ENCODE peak calls at places on chromosomes 7 and 10, in ten cellular contexts. F is endothelial cell; X is central memory CD4-positive, alpha-beta T cell; S is posterior vena cava; M is anterior cingulate cortex; R is stimulated activated effector memory CD8-positive, alpha-beta T cell treated with anti-CD3 and anti-CD28 coated beads, Interleukin-12 subunit alpha, Interleukin-12 subunit beta, amount 100 ng/mL, for 72 hours; D is aorta; K is thoracic aorta; C is Daoy; G is HFF-Myc. O is an unnamed sample.
A peak's percentile ranks its signal among the peaks of the same experiment; 100 is the strongest.

GRCh38 chr7:16400896-16401275 is 20.5 kb downstream of the CRPPA start:
- DNase-seq in F (no peak), X (no peak), S (no peak), M (no peak), R (no peak), D (no peak), K (no peak), C (no peak), G (no peak), O (peak; percentile 83)

GRCh38 chr10:120671491-120671890 is 179.7 kb upstream of the WDR11 start:
- DNase-seq in F (no peak), X (no peak), S (no peak), M (no peak), R (no peak), D (no peak), K (no peak), C (no peak), G (no peak), O (no peak)

GRCh38 chr10:27783660-27784059 is 38.0 kb upstream of the MKX start:
- DNase-seq in F (peak; percentile 53), X (no peak), S (peak; percentile 67), M (no peak), R (peak; percentile 52), D (no peak), K (no peak), C (peak; percentile 44), G (peak; percentile 37), O (peak; percentile 56)

GRCh38 chr7:31875424-31875823 is 188.4 kb downstream of the PPP1R17 start:
- DNase-seq in F (no peak), X (no peak), S (no peak), M (no peak), R (no peak), D (no peak), K (no peak), C (peak; percentile 71), G (peak; percentile 14), O (no peak)

GRCh38 chr7:122166708-122167107 is 22.7 kb upstream of the AASS start:
- DNase-seq in F (no peak), X (no peak), S (no peak), M (no peak), R (no peak), D (peak; percentile 44), K (no peak), C (peak; percentile 74), G (no peak), O (no peak)

GRCh38 chr7:149723082-149723767 is 50.2 kb downstream of the ZNF467 start:
- DNase-seq in F (no peak), X (no peak), S (peak; percentile 51), M (no peak), R (no peak), D (peak; percentile 15), K (no peak), C (no peak), G (no peak), O (no peak)

GRCh38 chr7:155824195-155824915 is 12.1 kb upstream of the SHH start:
- DNase-seq in F (no peak), X (no peak), S (no peak), M (no peak), R (no peak), D (no peak), K (no peak), C (peak; percentile 68), G (no peak), O (no peak)

GRCh38 chr7:43431020-43431595 is 151.8 kb upstream of the STK17A start:
- DNase-seq in F (no peak), X (no peak), S (no peak), M (no peak), R (no peak), D (no peak), K (no peak), C (no peak), G (no peak), O (no peak)

GRCh38 chr7:75920431-75921161 is 5.6 kb downstream of the POR start:
- DNase-seq in F (no peak), X (peak; percentile 22), S (no peak), M (no peak), R (no peak), D (no peak), K (no peak), C (no peak), G (no peak), O (no peak)

GRCh38 chr7:119482209-119482608 is 790.8 kb upstream of the KCND2 start:
- DNase-seq in F (peak; percentile 19), X (no peak), S (no peak), M (no peak), R (no peak), D (no peak), K (no peak), C (peak; percentile 21), G (no peak), O (no peak)

GRCh38 chr10:24310104-24310503 is 101.2 kb downstream of the KIAA1217 start:
- DNase-seq in F (no peak), X (no peak), S (no peak), M (no peak), R (no peak), D (no peak), K (no peak), C (peak; percentile 8), G (no peak), O (no peak)

GRCh38 chr10:86966008-86966654 is 2.2 kb upstream of the ADIRF start:
- DNase-seq in F (no peak), X (no peak), S (peak; percentile 45), M (no peak), R (no peak), D (no peak), K (no peak), C (no peak), G (no peak), O (no peak)

GRCh38 chr7:29304756-29305155 is 110.2 kb downstream of the CHN2 start:
- DNase-seq in F (no peak), X (no peak), S (no peak), M (no peak), R (no peak), D (no peak), K (no peak), C (peak; percentile 62), G (no peak), O (no peak)

GRCh38 chr7:69787736-69788431 is 189.6 kb downstream of the AUTS2 start:
- DNase-seq in F (no peak), X (no peak), S (no peak), M (no peak), R (no peak), D (no peak), K (no peak), C (no peak), G (no peak), O (peak; percentile 51)

GRCh38 chr7:47931788-47932425 is 16.4 kb downstream of the PKD1L1 start:
- DNase-seq in F (no peak), X (no peak), S (no peak), M (no peak), R (no peak), D (no peak), K (no peak), C (peak; percentile 65), G (no peak), O (no peak)

GRCh38 chr10:43640603-43641002 is 8.1 kb downstream of the ZNF32 start:
- DNase-seq in F (no peak), X (no peak), S (no peak), M (no peak), R (no peak), D (no peak), K (no peak), C (no peak), G (no peak), O (no peak)

GRCh38 chr10:113386005-113386404 is 166.8 kb upstream of the HABP2 start:
- DNase-seq in F (no peak), X (no peak), S (peak; percentile 84), M (no peak), R (no peak), D (peak; percentile 61), K (no peak), C (peak; percentile 57), G (no peak), O (peak; percentile 39)

GRCh38 chr10:381805-382204 is 246.6 kb downstream of the ZMYND11 start:
- DNase-seq in F (no peak), X (peak; percentile 25), S (no peak), M (no peak), R (no peak), D (no peak), K (no peak), C (no peak), G (no peak), O (no peak)

GRCh38 chr7:132709971-132710567 is 133.8 kb upstream of the PLXNA4 start:
- DNase-seq in F (peak; percentile 53), X (no peak), S (no peak), M (no peak), R (peak; percentile 55), D (no peak), K (no peak), C (peak; percentile 33), G (peak; percentile 10), O (peak; percentile 33)

GRCh38 chr10:78605800-78606350 is 462.9 kb upstream of the ZMIZ1 start:
- DNase-seq in F (no peak), X (no peak), S (no peak), M (no peak), R (no peak), D (no peak), K (no peak), C (peak; percentile 59), G (no peak), O (peak; percentile 6)

GRCh38 chr7:81684513-81685262 is 85.2 kb downstream of the HGF start:
- DNase-seq in F (no peak), X (no peak), S (peak; percentile 97), M (peak; percentile 51), R (no peak), D (peak; percentile 98), K (peak; percentile 96), C (peak; percentile 99), G (peak; percentile 100), O (peak; percentile 97)

GRCh38 chr7:157438121-157439025 is 101.6 kb downstream of the DNAJB6 start:
- DNase-seq in F (peak; percentile 2), X (no peak), S (peak; percentile 64), M (no peak), R (peak; percentile 42), D (peak; percentile 20), K (no peak), C (peak; percentile 54), G (no peak), O (no peak)

GRCh38 chr7:98211676-98212531 is 665 bp downstream of the BHLHA15 start:
- DNase-seq in F (no peak), X (no peak), S (peak; percentile 76), M (no peak), R (no peak), D (peak; percentile 47), K (no peak), C (no peak), G (no peak), O (no peak)

GRCh38 chr10:30935078-30935477 is 96.6 kb downstream of the ZNF438 start:
- DNase-seq in F (no peak), X (no peak), S (no peak), M (no peak), R (no peak), D (no peak), K (no peak), C (no peak), G (no peak), O (peak; percentile 6)

GRCh38 chr7:69246758-69247157 is 351.5 kb upstream of the AUTS2 start:
- DNase-seq in F (no peak), X (no peak), S (no peak), M (peak; percentile 20), R (no peak), D (peak; percentile 55), K (no peak), C (peak; percentile 17), G (no peak), O (no peak)

GRCh38 chr7:137696376-137696775 is 150.4 kb downstream of the DGKI start:
- DNase-seq in F (no peak), X (no peak), S (no peak), M (no peak), R (no peak), D (no peak), K (no peak), C (peak; percentile 31), G (no peak), O (no peak)

GRCh38 chr7:70585071-70585470 is 546.9 kb upstream of the GALNT17 start:
- DNase-seq in F (no peak), X (no peak), S (no peak), M (no peak), R (no peak), D (no peak), K (no peak), C (no peak), G (no peak), O (peak; percentile 36)

GRCh38 chr10:124248056-124248455 is 154.7 kb upstream of the CHST15 start:
- DNase-seq in F (no peak), X (no peak), S (no peak), M (no peak), R (no peak), D (no peak), K (no peak), C (no peak), G (no peak), O (no peak)

O was measured in SJCRH30.